ENCODE peak calls at places on chromosomes 11 and 22, in nine cellular contexts. S, L, Q, E, P, O, F, R and H are unnamed samples.
A peak's percentile ranks its signal among the peaks of the same experiment; 100 is the strongest.

GRCh38 chr22:44086759-44087158 is 62.7 kb downstream of the PARVB start:
- DNase-seq in O (no peak), P (no peak), R (no peak), L (no peak), F (no peak), S (no peak), E (no peak), Q (no peak), H (no peak)

GRCh38 chr11:44005076-44005800 is 42.5 kb upstream of the ACCSL start:
- DNase-seq in R (no peak), S (peak; percentile 47), E (no peak), O (peak; percentile 53), P (no peak), Q (no peak), F (no peak), L (peak; percentile 70), H (no peak)

GRCh38 chr22:36366291-36366708 is 21.5 kb downstream of the MYH9 start:
- DNase-seq in P (no peak), Q (no peak), S (no peak), O (no peak), R (no peak), L (peak; percentile 77), F (no peak), E (no peak), H (no peak)

GRCh38 chr11:116931206-116931953 is 94.0 kb upstream of the APOA1 start:
- DNase-seq in E (peak; percentile 65), S (no peak), L (no peak), R (no peak), P (no peak), F (no peak), Q (peak; percentile 45), O (no peak), H (peak; percentile 39)

GRCh38 chr11:57466680-57467079 is 6.4 kb downstream of the RTN4RL2 start:
- DNase-seq in L (no peak), O (no peak), S (no peak), E (no peak), P (no peak), F (no peak), R (no peak), Q (no peak), H (no peak)

GRCh38 chr22:48703265-48703941 is 1124.3 kb downstream of the BRD1 start:
- DNase-seq in Q (no peak), L (no peak), R (no peak), O (no peak), P (no peak), E (no peak), F (no peak), S (peak; percentile 20), H (no peak)

GRCh38 chr11:121099364-121099763 is 1.7 kb upstream of the TECTA start:
- DNase-seq in E (no peak), P (no peak), R (no peak), O (no peak), Q (no peak), F (no peak), L (no peak), S (no peak), H (no peak)

GRCh38 chr11:19091366-19091765 is 25.6 kb upstream of the ZDHHC13 start:
- DNase-seq in L (no peak), E (no peak), P (no peak), R (no peak), Q (no peak), F (no peak), S (no peak), O (no peak), H (no peak)

GRCh38 chr22:18005201-18005926 is 19.0 kb downstream of the MICAL3 start:
- DNase-seq in S (no peak), F (no peak), P (no peak), L (no peak), E (no peak), R (no peak), Q (no peak), O (no peak), H (no peak)

GRCh38 chr11:14768789-14769188 is 123.2 kb downstream of the CYP2R1 start:
- DNase-seq in S (no peak), F (no peak), Q (no peak), P (no peak), E (no peak), O (no peak), R (no peak), L (no peak), H (no peak)

GRCh38 chr22:38429460-38430128 is 25.4 kb downstream of the KCNJ4 start:
- DNase-seq in Q (no peak), P (no peak), L (peak; percentile 84), R (no peak), S (no peak), E (no peak), O (peak; percentile 59), F (no peak), H (no peak)

GRCh38 chr11:83663446-83663845 is 377.3 kb upstream of the CCDC90B start:
- DNase-seq in P (no peak), Q (no peak), E (no peak), S (no peak), L (no peak), R (no peak), O (no peak), F (no peak), H (no peak)

GRCh38 chr22:31489632-31490495 is at the start of gene EIF4ENIF1:
- DNase-seq in O (peak; percentile 86), R (peak; percentile 69), S (peak; percentile 94), F (peak; percentile 80), Q (peak; percentile 59), L (peak; percentile 95), P (peak; percentile 84), E (peak; percentile 91), H (peak; percentile 92)

GRCh38 chr22:37473437-37473946 is 12.7 kb downstream of the MFNG start:
- DNase-seq in O (no peak), E (no peak), L (no peak), P (no peak), F (no peak), S (no peak), Q (no peak), R (no peak), H (no peak)

GRCh38 chr11:46099973-46100335 is 21.3 kb downstream of the PHF21A start:
- DNase-seq in R (no peak), O (no peak), S (no peak), E (no peak), P (no peak), F (peak; percentile 30), Q (peak; percentile 6), L (no peak), H (peak; percentile 9)